ENCODE peak calls at places on chromosomes 7 and 10, in six cellular contexts. C is non-pigmented ciliary epithelial cell, F is T follicular helper cell, W is NCI-H1105 treated with DMSO at 0.1 percent for 48 hours, R is ELF-1, O is transverse colon. Z is an unnamed sample.

GRCh38 chr10:13632879-13633437 is 46.2 kb downstream of the PRPF18 start:
- DNase-seq in F (no peak), O (no peak), R (no peak), C (no peak), W (no peak), Z (no peak)

GRCh38 chr7:34222316-34222715 is 317.0 kb downstream of the BMPER start:
- DNase-seq in C (no peak), F (no peak), W (no peak), R (no peak), O (no peak), Z (no peak)

GRCh38 chr7:152137476-152138025 is 112.1 kb downstream of the GALNT11 start:
- DNase-seq in O (no peak), R (no peak), W (peak), C (no peak), F (no peak), Z (no peak)

GRCh38 chr10:47123889-47124288 is 176.1 kb upstream of the GDF10 start:
- DNase-seq in W (no peak), F (no peak), R (no peak), C (no peak), O (no peak), Z (no peak)

GRCh38 chr10:128274938-128275337 is 148.7 kb upstream of the MKI67 start:
- DNase-seq in F (no peak), W (peak), R (no peak), O (no peak), C (no peak), Z (no peak)

GRCh38 chr10:78343266-78343665 is 309.6 kb downstream of the RPS24 start:
- DNase-seq in R (no peak), C (no peak), O (no peak), W (no peak), F (no peak), Z (no peak)

GRCh38 chr7:107560898-107561516 is 2.7 kb downstream of the COG5 start:
- DNase-seq in F (peak), C (no peak), W (no peak), R (no peak), O (no peak), Z (no peak)

GRCh38 chr10:71225291-71226058 is 13.1 kb downstream of the UNC5B start:
- DNase-seq in R (no peak), O (no peak), F (no peak), C (no peak), W (no peak), Z (no peak)

GRCh38 chr10:120387326-120387725 is 69.7 kb upstream of the PLPP4 start:
- DNase-seq in C (no peak), O (no peak), F (no peak), R (no peak), W (no peak), Z (no peak)

GRCh38 chr7:55774327-55775050 is 88.1 kb downstream of the SEPTIN14 start:
- DNase-seq in C (no peak), O (no peak), R (peak), F (no peak), W (peak), Z (peak)

GRCh38 chr7:151721236-151721635 is 155.7 kb downstream of the PRKAG2 start:
- DNase-seq in C (no peak), R (no peak), F (no peak), W (no peak), O (no peak), Z (no peak)

GRCh38 chr7:96182424-96183158 is 139.3 kb downstream of the SLC25A13 start:
- DNase-seq in C (no peak), O (no peak), W (no peak), R (no peak), F (no peak), Z (no peak)

GRCh38 chr10:93452143-93452542 is 30.0 kb downstream of the MYOF start:
- DNase-seq in O (no peak), W (no peak), C (no peak), F (no peak), R (no peak), Z (no peak)

GRCh38 chr7:99098824-99099498 is 44.9 kb downstream of the SMURF1 start:
- DNase-seq in R (peak), F (no peak), W (no peak), C (no peak), O (no peak), Z (peak)

GRCh38 chr10:5927306-5927705 is 37.3 kb downstream of the FBH1 start:
- DNase-seq in W (no peak), C (peak), O (no peak), F (no peak), R (no peak), Z (no peak)

GRCh38 chr10:67539312-67539711 is 156.7 kb downstream of the CTNNA3 start:
- DNase-seq in C (no peak), R (no peak), W (no peak), F (no peak), O (no peak), Z (no peak)

GRCh38 chr10:70367195-70367796 is 15.1 kb downstream of the LRRC20 start:
- DNase-seq in W (no peak), C (no peak), F (no peak), R (no peak), O (no peak), Z (no peak)

GRCh38 chr10:43825984-43826383 is 177.3 kb upstream of the ZNF32 start:
- DNase-seq in R (no peak), O (no peak), F (no peak), W (no peak), C (no peak), Z (no peak)

GRCh38 chr10:50326757-50327701 is 75.7 kb upstream of the ASAH2 start:
- DNase-seq in R (no peak), C (peak), W (no peak), F (no peak), O (no peak), Z (no peak)

GRCh38 chr10:133370026-133370786 is 2.9 kb downstream of the ECHS1 start:
- DNase-seq in W (no peak), R (no peak), O (no peak), C (no peak), F (no peak), Z (no peak)

GRCh38 chr10:117136391-117136975 is 1.6 kb downstream of the VAX1 start:
- DNase-seq in O (no peak), F (no peak), R (no peak), W (no peak), C (no peak), Z (peak)

GRCh38 chr7:151552352-151553028 is 32.8 kb upstream of the RHEB start:
- DNase-seq in W (peak), F (no peak), R (no peak), O (peak), C (no peak), Z (peak)

GRCh38 chr10:86366902-86367338 is 325 bp upstream of the GRID1 start:
- DNase-seq in O (no peak), R (no peak), C (no peak), F (no peak), W (no peak), Z (no peak)

GRCh38 chr10:122362621-122363020 is 11.9 kb upstream of the PLEKHA1 start:
- DNase-seq in O (no peak), F (no peak), C (no peak), W (no peak), R (no peak), Z (no peak)

Z was measured in mesendoderm.